ENCODE peak calls at places on chromosomes 13 and 19, in ten cellular contexts. R is neural progenitor cell; N is LoVo; F is A549; G is activated naive CD8-positive, alpha-beta T cell treated with anti-CD3 and anti-CD28 coated beads for 36 hours; H is thyroid gland; T is AG20443; I is amniotic stem cell; X is naive thymus-derived CD8-positive, alpha-beta T cell; B is NCI-H774. Q is an unnamed sample.

GRCh38 chr19:16330368-16330801 is 5.8 kb downstream of the KLF2 start:
- DNase-seq in R (no peak), N (peak), F (peak), G (peak), H (peak), T (peak), I (peak), X (peak), B (no peak), Q (peak)

GRCh38 chr13:63425131-63425530 is 2009.5 kb upstream of the PCDH20 start:
- DNase-seq in R (no peak), N (no peak), F (no peak), G (no peak), H (no peak), T (no peak), I (no peak), X (no peak), B (no peak), Q (no peak)

GRCh38 chr19:12202250-12202649 is 39.4 kb downstream of the ZNF136 start:
- DNase-seq in R (peak), N (no peak), F (no peak), G (peak), H (peak), T (no peak), I (no peak), X (peak), B (no peak), Q (no peak)

GRCh38 chr13:44629465-44630183 is 53.5 kb upstream of the TSC22D1 start:
- DNase-seq in R (no peak), N (no peak), F (no peak), G (no peak), H (no peak), T (peak), I (no peak), X (no peak), B (no peak), Q (no peak)

GRCh38 chr19:5804516-5805464 is at the start of gene NRTN:
- DNase-seq in R (peak), N (peak), F (peak), G (peak), H (no peak), T (peak), I (no peak), X (no peak), B (peak), Q (no peak)

GRCh38 chr19:39236527-39236926 is 8.3 kb downstream of the IFNL3 start:
- DNase-seq in R (no peak), N (no peak), F (no peak), G (peak), H (no peak), T (no peak), I (no peak), X (peak), B (no peak), Q (no peak)

GRCh38 chr19:34482380-34483250 is 1.1 kb downstream of the WTIP start:
- DNase-seq in R (peak), N (no peak), F (peak), G (no peak), H (peak), T (peak), I (peak), X (no peak), B (no peak), Q (no peak)

GRCh38 chr13:60329221-60329983 is 67.6 kb upstream of the TDRD3 start:
- DNase-seq in R (peak), N (no peak), F (no peak), G (no peak), H (no peak), T (peak), I (no peak), X (no peak), B (peak), Q (no peak)

GRCh38 chr13:107023335-107023734 is 455.4 kb upstream of the ARGLU1 start:
- DNase-seq in R (no peak), N (no peak), F (no peak), G (no peak), H (no peak), T (no peak), I (no peak), X (no peak), B (no peak), Q (no peak)

GRCh38 chr13:109673477-109673876 is 112.9 kb downstream of the IRS2 start:
- DNase-seq in R (no peak), N (no peak), F (no peak), G (no peak), H (no peak), T (no peak), I (no peak), X (no peak), B (no peak), Q (no peak)

GRCh38 chr19:21580101-21580500 is 74.7 kb downstream of the ZNF429 start:
- DNase-seq in R (no peak), N (no peak), F (no peak), G (no peak), H (no peak), T (no peak), I (no peak), X (no peak), B (no peak), Q (no peak)

GRCh38 chr19:8311461-8312260 is 3.5 kb upstream of the CD320 start:
- DNase-seq in R (no peak), N (no peak), F (no peak), G (no peak), H (no peak), T (no peak), I (no peak), X (no peak), B (no peak), Q (no peak)

GRCh38 chr13:29935309-29935981 is 85.0 kb upstream of the UBL3 start:
- DNase-seq in R (no peak), N (no peak), F (no peak), G (peak), H (no peak), T (peak), I (no peak), X (peak), B (no peak), Q (no peak)

GRCh38 chr19:6611441-6611852 is 20.5 kb upstream of the CD70 start:
- DNase-seq in R (no peak), N (no peak), F (no peak), G (no peak), H (no peak), T (peak), I (no peak), X (no peak), B (no peak), Q (no peak)

GRCh38 chr13:48448963-48449614 is 36.2 kb upstream of the LPAR6 start:
- DNase-seq in R (no peak), N (no peak), F (no peak), G (no peak), H (no peak), T (peak), I (peak), X (no peak), B (no peak), Q (no peak)

GRCh38 chr13:100517706-100518105 is 70.9 kb downstream of the GGACT start:
- DNase-seq in R (no peak), N (peak), F (no peak), G (no peak), H (no peak), T (no peak), I (no peak), X (no peak), B (no peak), Q (no peak)

GRCh38 chr19:46487802-46488445 is 7.7 kb downstream of the PNMA8B start:
- DNase-seq in R (peak), N (peak), F (peak), G (peak), H (peak), T (peak), I (peak), X (peak), B (peak), Q (peak)

GRCh38 chr19:8569066-8569761 is 8.0 kb downstream of the MYO1F start:
- DNase-seq in R (no peak), N (peak), F (peak), G (peak), H (peak), T (peak), I (peak), X (peak), B (no peak), Q (peak)

GRCh38 chr13:97000295-97000925 is 6.1 kb upstream of the OXGR1 start:
- DNase-seq in R (no peak), N (no peak), F (no peak), G (no peak), H (no peak), T (peak), I (no peak), X (no peak), B (no peak), Q (no peak)

GRCh38 chr13:59931621-59932020 is 232.1 kb downstream of the DIAPH3 start:
- DNase-seq in R (no peak), N (no peak), F (no peak), G (no peak), H (no peak), T (no peak), I (no peak), X (no peak), B (no peak), Q (no peak)

GRCh38 chr19:49836176-49837008 is 14.6 kb upstream of the PTOV1 start:
- DNase-seq in R (no peak), N (no peak), F (no peak), G (no peak), H (no peak), T (no peak), I (no peak), X (no peak), B (no peak), Q (no peak)

GRCh38 chr13:42401376-42401775 is 129.4 kb downstream of the AKAP11 start:
- DNase-seq in R (no peak), N (no peak), F (no peak), G (no peak), H (no peak), T (no peak), I (no peak), X (no peak), B (no peak), Q (no peak)

GRCh38 chr19:12913871-12914690 is 5.0 kb downstream of the SYCE2 start:
- DNase-seq in R (peak), N (no peak), F (no peak), G (peak), H (peak), T (peak), I (no peak), X (peak), B (no peak), Q (no peak)

GRCh38 chr19:10855879-10856522 is 7.8 kb downstream of the C19orf38 start:
- DNase-seq in R (peak), N (no peak), F (peak), G (no peak), H (no peak), T (no peak), I (no peak), X (no peak), B (no peak), Q (no peak)

GRCh38 chr19:16168465-16169081 is 4.8 kb downstream of the CIB3 start:
- DNase-seq in R (no peak), N (no peak), F (no peak), G (no peak), H (no peak), T (no peak), I (no peak), X (no peak), B (no peak), Q (no peak)

GRCh38 chr13:36313047-36313969 is 15.7 kb upstream of the CCDC169 start:
- DNase-seq in R (no peak), N (no peak), F (no peak), G (no peak), H (no peak), T (no peak), I (no peak), X (no peak), B (no peak), Q (no peak)

GRCh38 chr13:97938701-97939475 is 14.6 kb upstream of the IPO5 start:
- DNase-seq in R (no peak), N (no peak), F (no peak), G (no peak), H (no peak), T (no peak), I (no peak), X (no peak), B (no peak), Q (no peak)